ENCODE peak calls at places on chromosome 13, in ten cellular contexts. F is fibroblast of lung, J is neural progenitor cell, T is hepatocyte, Z is MM.1S, U is GM23248, S is A673, X is GM12878, P is DND-41, D is astrocyte. L is an unnamed sample. For H3K36me3, the result is how much of the 10 kb centered on the place peaks cover.

GRCh38 chr13:73598021-73598712 is 536.0 kb downstream of the KLF12 start:
- DNase-seq in P (no peak), D (peak), T (peak), J (no peak), X (no peak), F (peak), U (peak), Z (no peak), S (no peak), L (no peak)

GRCh38 chr13:112446867-112447266 is 70.7 kb downstream of the SPACA7 start:
- DNase-seq in P (no peak), J (no peak), D (no peak), S (no peak), F (no peak), Z (no peak), T (no peak), U (no peak), X (no peak), L (no peak)

GRCh38 chr13:107847406-107847805 is 367.9 kb downstream of the LIG4 start:
- DNase-seq in S (no peak), P (no peak), J (peak), Z (no peak), T (no peak), F (peak), X (no peak), D (no peak), U (no peak), L (no peak)

GRCh38 chr13:102770435-102770834 is 3.2 kb downstream of the TEX30 start:
- DNase-seq in D (no peak), P (no peak), Z (no peak), S (no peak), X (no peak), F (no peak), T (peak), J (no peak), U (no peak), L (no peak)

GRCh38 chr13:65964672-65965071 is 1265.5 kb downstream of the PCDH9 start:
- DNase-seq in T (no peak), S (no peak), D (no peak), U (no peak), F (no peak), X (no peak), J (no peak), Z (no peak), P (no peak), L (no peak)

GRCh38 chr13:99059498-99060070 is 81.7 kb upstream of the DOCK9 start:
- DNase-seq in D (no peak), Z (peak), P (no peak), J (no peak), T (no peak), X (no peak), S (no peak), F (no peak), U (no peak), L (no peak)

GRCh38 chr13:38759390-38759789 is 72.5 kb downstream of the FREM2 start:
- DNase-seq in D (no peak), J (no peak), Z (no peak), S (no peak), T (no peak), X (no peak), F (no peak), U (no peak), P (no peak), L (no peak)

GRCh38 chr13:112868308-112868707 is 100.7 kb upstream of the MCF2L start:
- DNase-seq in F (no peak), X (no peak), S (no peak), P (no peak), T (no peak), J (no peak), Z (no peak), U (no peak), D (no peak), L (no peak)

GRCh38 chr13:109200556-109200955 is 571.1 kb downstream of the MYO16 start:
- DNase-seq in J (no peak), T (no peak), S (no peak), Z (no peak), U (peak), D (no peak), P (no peak), X (no peak), F (no peak), L (no peak)

GRCh38 chr13:112870737-112871287 is 98.2 kb upstream of the MCF2L start:
- DNase-seq in T (no peak), Z (no peak), D (no peak), F (no peak), X (no peak), U (no peak), J (no peak), P (no peak), S (no peak), L (no peak)

GRCh38 chr13:65656740-65657329 is 1573.3 kb downstream of the PCDH9 start:
- DNase-seq in P (no peak), D (peak), T (no peak), S (peak), X (no peak), F (peak), J (no peak), Z (no peak), U (peak), L (peak)

GRCh38 chr13:27712421-27712820 is 79.9 kb upstream of the GSX1 start:
- DNase-seq in J (no peak), Z (no peak), P (no peak), F (peak), T (peak), D (no peak), X (no peak), S (peak), U (no peak), L (no peak)

GRCh38 chr13:109616021-109616420 is 170.4 kb downstream of the IRS2 start:
- DNase-seq in Z (no peak), X (no peak), T (no peak), P (no peak), D (no peak), S (no peak), J (no peak), U (no peak), F (no peak), L (no peak)

GRCh38 chr13:85798999-85799646 is at the start of gene SLITRK6:
- DNase-seq in J (peak), T (peak), Z (no peak), F (peak), U (peak), D (peak), P (no peak), S (peak), X (no peak), L (peak)

GRCh38 chr13:64709079-64709478 is 2521.1 kb downstream of the PCDH9 start:
- DNase-seq in J (peak), F (no peak), X (no peak), S (peak), P (no peak), D (no peak), Z (no peak), U (no peak), T (peak), L (no peak)

GRCh38 chr13:90640976-90641375 is 706.5 kb upstream of the MIR17HG start:
- DNase-seq in P (no peak), U (peak), Z (no peak), F (peak), T (no peak), X (no peak), J (no peak), D (peak), S (peak), L (peak)

GRCh38 chr13:41833851-41834250 is 127.1 kb downstream of the VWA8 start:
- DNase-seq in P (no peak), J (no peak), U (peak), Z (no peak), D (no peak), X (no peak), S (no peak), F (no peak), T (no peak), L (no peak)

GRCh38 chr13:28337196-28338045 is 157.5 kb downstream of the FLT1 start:
- DNase-seq in X (no peak), U (peak), T (no peak), Z (no peak), S (peak), D (peak), F (peak), J (no peak), P (no peak), L (no peak)

GRCh38 chr13:99072356-99072755 is 94.5 kb upstream of the DOCK9 start:
- DNase-seq in J (no peak), D (no peak), X (no peak), T (no peak), Z (no peak), F (no peak), S (no peak), P (no peak), U (no peak), L (no peak)

GRCh38 chr13:107901230-107901629 is 314.1 kb downstream of the LIG4 start:
- DNase-seq in T (no peak), P (no peak), X (no peak), D (no peak), F (no peak), S (no peak), J (no peak), Z (no peak), U (no peak), L (no peak)

GRCh38 chr13:54709546-54709945 is 1680.9 kb downstream of the OLFM4 start:
- DNase-seq in P (no peak), D (no peak), T (no peak), U (no peak), S (no peak), X (no peak), F (peak), J (no peak), Z (no peak), L (no peak)

GRCh38 chr13:83796364-83796763 is 85.9 kb downstream of the SLITRK1 start:
- DNase-seq in Z (no peak), T (no peak), F (no peak), J (no peak), U (no peak), D (no peak), S (peak), X (no peak), P (no peak), L (no peak)

GRCh38 chr13:40520916-40521315 is 145.5 kb downstream of the FOXO1 start:
- DNase-seq in U (no peak), F (no peak), Z (no peak), S (no peak), X (no peak), J (no peak), T (no peak), D (no peak), P (no peak), L (no peak)

GRCh38 chr13:59332966-59333365 is 830.8 kb downstream of the DIAPH3 start:
- DNase-seq in D (no peak), J (no peak), T (no peak), X (no peak), S (no peak), U (no peak), P (no peak), F (no peak), Z (no peak), L (no peak)

GRCh38 chr13:105116966-105117365 is 1418.5 kb downstream of the EFNB2 start:
- DNase-seq in S (no peak), D (no peak), J (no peak), Z (no peak), X (no peak), U (no peak), T (no peak), P (no peak), F (no peak), L (no peak)

GRCh38 chr13:98976941-98977340 is 923 bp downstream of the DOCK9 start:
- DNase-seq in Z (no peak), F (no peak), X (no peak), J (no peak), T (no peak), S (no peak), D (peak), P (no peak), U (peak), L (no peak)

GRCh38 chr13:65217459-65217858 is 2012.7 kb downstream of the PCDH9 start:
- DNase-seq in P (no peak), S (no peak), X (no peak), T (peak), D (no peak), U (no peak), J (no peak), F (no peak), Z (no peak), L (no peak)

GRCh38 chr13:59099182-59099950 is 1064.4 kb downstream of the DIAPH3 start:
- DNase-seq in F (peak), D (peak), S (no peak), U (no peak), Z (no peak), J (peak), X (no peak), P (no peak), T (no peak), L (no peak)

GRCh38 chr13:39402221-39402620 is 200.8 kb downstream of the LHFPL6 start:
- DNase-seq in D (no peak), S (no peak), F (no peak), Z (no peak), T (no peak), X (no peak), U (no peak), J (no peak), P (no peak), L (no peak)

GRCh38 chr13:27455331-27455855 is 5.0 kb upstream of the MTIF3 start:
- DNase-seq in Z (peak), T (no peak), P (peak), D (no peak), J (no peak), S (no peak), F (peak), U (peak), X (no peak), L (no peak)

GRCh38 chr13:97256343-97256783 is 34.2 kb downstream of the MBNL2 start:
- DNase-seq in X (no peak), U (peak), P (no peak), Z (no peak), F (peak), J (no peak), S (no peak), D (peak), T (peak), L (no peak)

GRCh38 chr13:27295096-27295495 is 24.5 kb downstream of the RASL11A start:
- DNase-seq in T (no peak), U (no peak), P (no peak), S (no peak), J (no peak), D (no peak), X (no peak), F (no peak), Z (no peak), L (no peak)

GRCh38 chr13:27406178-27406939 is 18.1 kb upstream of the GTF3A start:
- DNase-seq in J (peak), T (peak), D (peak), S (peak), U (peak), F (peak), X (no peak), Z (peak), P (peak), L (no peak)

GRCh38 chr13:59494560-59494970 is 669.2 kb downstream of the DIAPH3 start:
- DNase-seq in J (no peak), P (no peak), D (peak), U (peak), S (no peak), Z (no peak), X (no peak), T (no peak), F (peak), L (no peak)

GRCh38 chr13:97205971-97206370 is 16.2 kb upstream of the MBNL2 start:
- DNase-seq in J (no peak), D (peak), U (peak), X (no peak), F (no peak), S (no peak), T (no peak), Z (no peak), P (no peak), L (no peak)

GRCh38 chr13:93502987-93503386 is 276.4 kb downstream of the GPC6 start:
- DNase-seq in Z (no peak), P (no peak), T (no peak), U (peak), J (no peak), F (no peak), D (no peak), X (no peak), S (no peak), L (no peak)

DNA sequence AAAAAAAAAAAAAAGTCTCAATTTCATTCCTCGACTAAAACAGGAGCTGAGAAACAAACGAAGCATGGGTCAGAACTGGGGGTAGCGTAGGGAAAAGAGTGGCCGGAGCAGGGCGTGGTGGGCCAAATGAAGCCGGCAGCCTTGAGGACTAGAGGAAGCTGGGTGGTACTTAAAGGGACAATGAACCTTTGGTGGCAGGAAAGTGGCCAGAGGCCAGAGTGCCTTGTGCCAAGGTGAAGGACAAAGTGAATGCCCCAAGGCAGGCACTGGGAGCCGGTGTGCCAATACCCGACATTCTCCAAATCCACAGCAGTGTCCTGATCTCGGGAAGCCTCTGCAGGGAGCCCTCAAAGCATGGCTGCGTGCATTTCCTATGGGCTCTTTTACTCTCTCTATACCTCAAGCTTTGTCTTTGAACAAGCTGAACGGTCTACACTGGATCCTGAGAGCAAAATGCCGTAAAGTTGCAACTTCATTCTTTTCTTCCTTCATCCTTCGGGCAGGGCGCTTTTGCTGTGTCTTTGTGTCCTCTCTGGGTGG is 195.0 kb upstream of the KL start:
- DNase-seq in U (no peak), J (no peak), D (no peak), T (no peak), P (no peak), F (no peak), S (no peak), X (no peak), Z (no peak), L (no peak)
- TF ChIP-seq EZH2 in U (no peak), J (no peak), D (no peak), T (no peak), P (no peak), F (no peak), S (no peak), X (no peak), Z (no peak), L (no peak)

DNA sequence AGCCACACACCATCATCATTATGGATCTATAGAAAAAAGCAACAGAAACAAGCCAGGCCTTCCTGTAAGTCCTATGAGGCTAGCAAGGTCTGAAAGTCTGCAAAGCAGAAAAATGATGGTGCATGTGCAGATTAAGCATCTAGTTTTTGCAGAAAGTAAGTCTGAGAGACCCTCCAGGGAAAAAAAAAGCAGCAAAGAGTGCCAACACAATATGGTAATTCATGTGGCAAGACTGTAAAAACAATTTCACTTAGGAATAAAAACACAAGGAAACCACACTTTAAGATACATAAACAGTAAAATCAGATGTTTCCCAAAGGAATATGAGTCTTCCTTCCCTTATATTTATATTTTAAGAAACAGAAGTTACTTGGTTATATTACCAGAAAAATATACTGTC is 112.4 kb upstream of the FBXL3 start:
- DNase-seq in Z (no peak), U (no peak), D (no peak), P (no peak), J (no peak), S (no peak), F (peak), X (no peak), T (no peak), L (no peak)
- H3K36me3 ChIP-seq in Z (under half), U (under half), D (under half), P (half or more), J (under half), S (under half), F (under half), X (under half), T (under half), L (under half)

DNA sequence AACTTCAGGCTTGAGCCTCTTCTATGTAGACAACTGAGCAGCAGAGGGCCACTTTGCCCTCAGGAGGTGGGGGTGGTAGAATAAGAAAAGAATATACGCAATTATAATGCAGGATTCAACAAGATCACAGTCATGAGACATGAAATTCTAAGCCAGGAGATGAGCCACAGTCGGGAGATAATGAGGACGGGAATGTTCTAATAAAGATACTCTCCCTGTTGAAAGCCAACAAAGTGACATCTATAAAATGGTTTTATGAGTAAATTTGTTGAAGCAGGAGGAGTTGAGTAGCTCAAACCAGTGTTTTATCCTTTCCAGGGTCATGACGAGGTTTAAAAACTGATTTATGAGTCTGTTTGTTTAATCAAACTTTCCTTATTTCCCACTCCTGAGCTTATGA is 152.0 kb upstream of the SERP2 start:
- DNase-seq in U (no peak), F (no peak), Z (no peak), P (no peak), D (no peak), J (no peak), S (no peak), T (no peak), X (no peak), L (no peak)
- H3K27ac ChIP-seq in U (no peak), F (no peak), Z (no peak), P (no peak), D (no peak), J (no peak), S (no peak), T (peak), X (no peak), L (no peak)

GRCh38 chr13:33891196-33891742 is 73.3 kb downstream of the RFC3 start:
- DNase-seq in Z (no peak), F (no peak), X (no peak), T (no peak), P (no peak), U (no peak), D (no peak), J (no peak), S (no peak), L (no peak)
- TF ChIP-seq EZH2 in Z (no peak), F (no peak), X (no peak), T (no peak), P (no peak), U (no peak), D (no peak), J (no peak), S (no peak), L (no peak)

GRCh38 chr13:111245781-111246384 is 74.6 kb upstream of the TEX29 start:
- DNase-seq in T (no peak), P (no peak), J (no peak), S (no peak), U (peak), D (peak), F (peak), Z (no peak), X (no peak), L (no peak)
- H3K36me3 ChIP-seq in T (under half), P (half or more), J (under half), S (under half), U (under half), D (under half), F (under half), Z (under half), X (under half), L (under half)

GRCh38 chr13:113982296-113982661 is 8.4 kb upstream of the C13orf46 start:
- DNase-seq in P (no peak), X (no peak), F (no peak), U (no peak), S (no peak), Z (no peak), J (no peak), T (no peak), D (no peak), L (no peak)

GRCh38 chr13:113979791-113980471 is 6.1 kb upstream of the C13orf46 start:
- DNase-seq in J (no peak), Z (no peak), S (no peak), T (no peak), U (no peak), X (no peak), D (no peak), F (no peak), P (no peak), L (no peak)

GRCh38 chr13:113981201-113981605 is 7.3 kb upstream of the C13orf46 start:
- DNase-seq in X (no peak), S (peak), T (no peak), U (peak), P (no peak), D (no peak), J (no peak), F (no peak), Z (no peak), L (no peak)

GRCh38 chr13:113980489-113981064 is 6.7 kb upstream of the C13orf46 start:
- DNase-seq in P (no peak), J (no peak), X (no peak), U (no peak), T (no peak), F (no peak), S (no peak), D (no peak), Z (no peak), L (no peak)

DNA sequence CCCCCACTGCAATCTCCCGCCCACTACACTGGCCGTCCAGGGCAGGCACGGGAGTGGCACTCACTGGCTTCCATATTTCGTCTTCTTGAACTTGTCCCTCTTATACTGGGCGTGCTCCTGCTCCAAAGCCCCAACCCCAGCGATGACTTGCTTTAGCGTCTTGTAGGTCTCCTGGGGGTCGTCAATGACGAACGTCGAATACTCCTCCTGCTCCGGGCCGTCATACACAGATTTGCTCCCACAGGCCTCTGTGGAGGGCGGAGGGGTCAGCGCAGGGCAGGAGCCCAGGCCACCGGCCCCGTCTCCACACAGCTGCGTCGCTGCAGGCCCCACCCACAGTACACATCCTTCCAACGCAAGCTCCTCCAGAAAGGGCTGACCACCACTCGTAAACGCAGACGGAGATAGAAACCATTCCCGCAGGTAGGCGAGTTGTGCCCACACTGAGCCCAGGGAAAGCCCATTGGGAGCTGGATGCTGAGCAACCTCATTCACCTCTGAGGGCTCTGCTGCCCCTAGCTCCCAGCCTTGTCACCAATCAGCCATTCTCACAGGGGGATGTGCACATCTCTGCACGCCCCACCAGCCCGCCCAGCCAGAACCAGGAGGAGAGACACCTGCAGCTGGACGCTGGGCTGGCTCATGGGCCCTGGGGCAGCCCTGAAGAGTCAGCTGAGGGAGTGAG is 7.9 kb upstream of the C13orf46 start:
- DNase-seq in S (no peak), D (no peak), X (no peak), P (no peak), Z (no peak), T (no peak), J (no peak), U (no peak), F (no peak), L (no peak)
- H3K27ac ChIP-seq in S (no peak), D (no peak), X (no peak), P (no peak), Z (no peak), T (no peak), J (no peak), U (no peak), F (no peak), L (no peak)